ENCODE peak calls at places on chromosomes 12 and 14, in ten cellular contexts. One of them, this sample, is unnamed.
A peak's percentile ranks its signal among the peaks of the same experiment; 100 is the strongest.

GRCh38 chr12:224330-224729 is 10.4 kb upstream of the SLC6A12 start:
- DNase-seq in cardiac muscle cell: no peak
- DNase-seq in RWPE2: no peak
- DNase-seq in neuronal stem cell: no peak
- DNase-seq in body of pancreas: no peak
- DNase-seq in prostate gland: no peak
- DNase-seq in fibroblast of lung: no peak
- DNase-seq in mesenchymal stem cell: no peak
- DNase-seq in right cardiac atrium: no peak
- DNase-seq in H9: peak; percentile 22
- DNase-seq in this sample: no peak

GRCh38 chr14:36510078-36510799 is 9.8 kb downstream of the NKX2-1 start:
- DNase-seq in body of pancreas: no peak
- DNase-seq in fibroblast of lung: no peak
- DNase-seq in neuronal stem cell: no peak
- DNase-seq in prostate gland: no peak
- DNase-seq in RWPE2: no peak
- DNase-seq in cardiac muscle cell: no peak
- DNase-seq in H9: peak; percentile 63
- DNase-seq in mesenchymal stem cell: no peak
- DNase-seq in right cardiac atrium: no peak
- DNase-seq in this sample: no peak

GRCh38 chr14:22252591-22253178 is 336.3 kb downstream of the DAD1 start:
- DNase-seq in cardiac muscle cell: peak; percentile 40
- DNase-seq in RWPE2: no peak
- DNase-seq in prostate gland: no peak
- DNase-seq in fibroblast of lung: no peak
- DNase-seq in neuronal stem cell: no peak
- DNase-seq in H9: no peak
- DNase-seq in right cardiac atrium: no peak
- DNase-seq in body of pancreas: no peak
- DNase-seq in mesenchymal stem cell: peak; percentile 41
- DNase-seq in this sample: no peak

GRCh38 chr14:91929700-91930099 is 17.8 kb downstream of the FBLN5 start:
- DNase-seq in right cardiac atrium: no peak
- DNase-seq in H9: no peak
- DNase-seq in cardiac muscle cell: no peak
- DNase-seq in RWPE2: no peak
- DNase-seq in body of pancreas: no peak
- DNase-seq in fibroblast of lung: peak; percentile 36
- DNase-seq in mesenchymal stem cell: no peak
- DNase-seq in prostate gland: no peak
- DNase-seq in neuronal stem cell: no peak
- DNase-seq in this sample: no peak

GRCh38 chr12:29148065-29148957 is 767 bp upstream of the FAR2 start:
- DNase-seq in cardiac muscle cell: no peak
- DNase-seq in fibroblast of lung: peak; percentile 53
- DNase-seq in neuronal stem cell: no peak
- DNase-seq in RWPE2: no peak
- DNase-seq in right cardiac atrium: peak; percentile 70
- DNase-seq in H9: no peak
- DNase-seq in mesenchymal stem cell: peak; percentile 18
- DNase-seq in prostate gland: no peak
- DNase-seq in body of pancreas: no peak
- DNase-seq in this sample: no peak

GRCh38 chr12:27530157-27530922 is 6.3 kb downstream of the PPFIBP1 start:
- DNase-seq in right cardiac atrium: no peak
- DNase-seq in fibroblast of lung: no peak
- DNase-seq in H9: no peak
- DNase-seq in body of pancreas: peak; percentile 54
- DNase-seq in cardiac muscle cell: no peak
- DNase-seq in mesenchymal stem cell: no peak
- DNase-seq in neuronal stem cell: no peak
- DNase-seq in RWPE2: no peak
- DNase-seq in prostate gland: no peak
- DNase-seq in this sample: no peak

GRCh38 chr12:68963456-68963859 is 30.5 kb upstream of the CPM start:
- DNase-seq in mesenchymal stem cell: no peak
- DNase-seq in right cardiac atrium: no peak
- DNase-seq in fibroblast of lung: no peak
- DNase-seq in neuronal stem cell: no peak
- DNase-seq in H9: no peak
- DNase-seq in prostate gland: no peak
- DNase-seq in RWPE2: no peak
- DNase-seq in body of pancreas: no peak
- DNase-seq in cardiac muscle cell: no peak
- DNase-seq in this sample: no peak

GRCh38 chr12:71269199-71269598 is 111.4 kb upstream of the TSPAN8 start:
- DNase-seq in body of pancreas: no peak
- DNase-seq in fibroblast of lung: no peak
- DNase-seq in cardiac muscle cell: no peak
- DNase-seq in right cardiac atrium: no peak
- DNase-seq in prostate gland: no peak
- DNase-seq in H9: no peak
- DNase-seq in RWPE2: no peak
- DNase-seq in neuronal stem cell: no peak
- DNase-seq in mesenchymal stem cell: no peak
- DNase-seq in this sample: no peak

GRCh38 chr14:99735189-99736135 is 51.4 kb downstream of the CYP46A1 start:
- DNase-seq in body of pancreas: no peak
- DNase-seq in H9: no peak
- DNase-seq in mesenchymal stem cell: no peak
- DNase-seq in RWPE2: peak; percentile 45
- DNase-seq in fibroblast of lung: no peak
- DNase-seq in right cardiac atrium: peak; percentile 66
- DNase-seq in prostate gland: no peak
- DNase-seq in neuronal stem cell: no peak
- DNase-seq in cardiac muscle cell: no peak
- DNase-seq in this sample: no peak

GRCh38 chr12:121026274-121027045 is 10.2 kb upstream of the C12orf43 start:
- DNase-seq in prostate gland: no peak
- DNase-seq in neuronal stem cell: no peak
- DNase-seq in mesenchymal stem cell: no peak
- DNase-seq in fibroblast of lung: no peak
- DNase-seq in cardiac muscle cell: peak; percentile 17
- DNase-seq in H9: no peak
- DNase-seq in right cardiac atrium: no peak
- DNase-seq in RWPE2: no peak
- DNase-seq in body of pancreas: no peak
- DNase-seq in this sample: no peak

GRCh38 chr12:5792350-5792749 is 152.7 kb downstream of the ANO2 start:
- DNase-seq in H9: no peak
- DNase-seq in prostate gland: no peak
- DNase-seq in cardiac muscle cell: no peak
- DNase-seq in body of pancreas: no peak
- DNase-seq in neuronal stem cell: no peak
- DNase-seq in right cardiac atrium: no peak
- DNase-seq in mesenchymal stem cell: no peak
- DNase-seq in fibroblast of lung: no peak
- DNase-seq in RWPE2: no peak
- DNase-seq in this sample: no peak

GRCh38 chr14:69319911-69320310 is 60.0 kb downstream of the GALNT16 start:
- DNase-seq in right cardiac atrium: no peak
- DNase-seq in fibroblast of lung: no peak
- DNase-seq in cardiac muscle cell: no peak
- DNase-seq in H9: no peak
- DNase-seq in body of pancreas: no peak
- DNase-seq in mesenchymal stem cell: no peak
- DNase-seq in RWPE2: no peak
- DNase-seq in prostate gland: no peak
- DNase-seq in neuronal stem cell: no peak
- DNase-seq in this sample: no peak

GRCh38 chr12:53791735-53792326 is 40.1 kb upstream of the CISTR start:
- DNase-seq in RWPE2: no peak
- DNase-seq in H9: peak; percentile 80
- DNase-seq in prostate gland: no peak
- DNase-seq in fibroblast of lung: no peak
- DNase-seq in mesenchymal stem cell: peak; percentile 3
- DNase-seq in neuronal stem cell: no peak
- DNase-seq in body of pancreas: peak; percentile 32
- DNase-seq in right cardiac atrium: no peak
- DNase-seq in cardiac muscle cell: no peak
- DNase-seq in this sample: peak; percentile 9

GRCh38 chr14:54472291-54472690 is 16.5 kb downstream of the GMFB start:
- DNase-seq in prostate gland: no peak
- DNase-seq in neuronal stem cell: no peak
- DNase-seq in RWPE2: no peak
- DNase-seq in cardiac muscle cell: peak; percentile 15
- DNase-seq in right cardiac atrium: no peak
- DNase-seq in fibroblast of lung: no peak
- DNase-seq in body of pancreas: no peak
- DNase-seq in H9: no peak
- DNase-seq in mesenchymal stem cell: no peak
- DNase-seq in this sample: no peak
- H3K9me3 ChIP-seq in prostate gland: no peaks in the 10 kb centered on the region
- H3K9me3 ChIP-seq in neuronal stem cell: peaks cover 4% of the 10 kb centered on the region
- H3K9me3 ChIP-seq in RWPE2: no peaks in the 10 kb centered on the region
- H3K9me3 ChIP-seq in cardiac muscle cell: no peaks in the 10 kb centered on the region
- H3K9me3 ChIP-seq in right cardiac atrium: no peaks in the 10 kb centered on the region
- H3K9me3 ChIP-seq in fibroblast of lung: no peaks in the 10 kb centered on the region
- H3K9me3 ChIP-seq in body of pancreas: no peaks in the 10 kb centered on the region
- H3K9me3 ChIP-seq in H9: no peaks in the 10 kb centered on the region
- H3K9me3 ChIP-seq in mesenchymal stem cell: peaks cover 12% of the 10 kb centered on the region
- H3K9me3 ChIP-seq in this sample: no peaks in the 10 kb centered on the region

GRCh38 chr14:52185178-52185577 is 82.3 kb upstream of the PTGDR start:
- DNase-seq in mesenchymal stem cell: no peak
- DNase-seq in H9: no peak
- DNase-seq in neuronal stem cell: no peak
- DNase-seq in cardiac muscle cell: no peak
- DNase-seq in right cardiac atrium: no peak
- DNase-seq in prostate gland: no peak
- DNase-seq in fibroblast of lung: no peak
- DNase-seq in body of pancreas: no peak
- DNase-seq in RWPE2: no peak
- DNase-seq in this sample: no peak

GRCh38 chr14:52182853-52183252 is 84.6 kb upstream of the PTGDR start:
- DNase-seq in cardiac muscle cell: no peak
- DNase-seq in neuronal stem cell: no peak
- DNase-seq in mesenchymal stem cell: no peak
- DNase-seq in prostate gland: no peak
- DNase-seq in H9: no peak
- DNase-seq in fibroblast of lung: no peak
- DNase-seq in RWPE2: no peak
- DNase-seq in right cardiac atrium: no peak
- DNase-seq in body of pancreas: no peak
- DNase-seq in this sample: no peak

GRCh38 chr14:52175982-52176502 is 91.5 kb upstream of the PTGDR start:
- DNase-seq in right cardiac atrium: no peak
- DNase-seq in body of pancreas: no peak
- DNase-seq in cardiac muscle cell: no peak
- DNase-seq in H9: no peak
- DNase-seq in prostate gland: no peak
- DNase-seq in mesenchymal stem cell: no peak
- DNase-seq in fibroblast of lung: no peak
- DNase-seq in RWPE2: no peak
- DNase-seq in neuronal stem cell: no peak
- DNase-seq in this sample: no peak

GRCh38 chr14:52179151-52179790 is 88.2 kb upstream of the PTGDR start:
- DNase-seq in prostate gland: no peak
- DNase-seq in right cardiac atrium: no peak
- DNase-seq in fibroblast of lung: no peak
- DNase-seq in cardiac muscle cell: no peak
- DNase-seq in RWPE2: no peak
- DNase-seq in H9: no peak
- DNase-seq in body of pancreas: no peak
- DNase-seq in mesenchymal stem cell: no peak
- DNase-seq in neuronal stem cell: no peak
- DNase-seq in this sample: no peak
- H3K9me3 ChIP-seq in prostate gland: no peaks in the 10 kb centered on the region
- H3K9me3 ChIP-seq in right cardiac atrium: no peaks in the 10 kb centered on the region
- H3K9me3 ChIP-seq in fibroblast of lung: no peaks in the 10 kb centered on the region
- H3K9me3 ChIP-seq in cardiac muscle cell: no peaks in the 10 kb centered on the region
- H3K9me3 ChIP-seq in RWPE2: no peaks in the 10 kb centered on the region
- H3K9me3 ChIP-seq in H9: no peaks in the 10 kb centered on the region
- H3K9me3 ChIP-seq in body of pancreas: no peaks in the 10 kb centered on the region
- H3K9me3 ChIP-seq in mesenchymal stem cell: peaks cover 11% of the 10 kb centered on the region
- H3K9me3 ChIP-seq in neuronal stem cell: peaks cover 3% of the 10 kb centered on the region
- H3K9me3 ChIP-seq in this sample: peaks cover 3% of the 10 kb centered on the region

DNA sequence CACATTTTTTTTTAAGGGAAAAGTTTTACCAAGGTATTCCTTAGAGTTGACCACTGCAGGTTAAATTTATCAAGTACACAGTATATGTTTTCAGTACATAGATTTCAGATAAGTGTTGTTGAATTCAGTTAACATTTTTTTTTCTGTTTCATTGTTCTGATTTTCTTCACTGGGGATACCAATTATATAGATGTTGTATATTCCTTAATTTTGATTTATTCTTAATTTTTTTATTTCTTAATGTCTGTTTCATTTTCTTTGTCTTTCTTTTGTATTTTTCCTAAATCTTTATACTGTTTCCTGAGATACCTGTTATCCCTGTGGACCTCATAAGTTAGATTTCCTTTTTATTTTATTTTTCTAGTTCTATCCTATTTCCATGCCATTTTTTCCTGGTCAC is 234.8 kb downstream of the TTC6 start:
- DNase-seq in prostate gland: no peak
- DNase-seq in H9: no peak
- DNase-seq in mesenchymal stem cell: no peak
- DNase-seq in cardiac muscle cell: no peak
- DNase-seq in body of pancreas: no peak
- DNase-seq in right cardiac atrium: no peak
- DNase-seq in RWPE2: no peak
- DNase-seq in fibroblast of lung: no peak
- DNase-seq in neuronal stem cell: no peak
- DNase-seq in this sample: no peak
- H3K9me3 ChIP-seq in prostate gland: no peaks in the 10 kb centered on the region
- H3K9me3 ChIP-seq in H9: no peaks in the 10 kb centered on the region
- H3K9me3 ChIP-seq in mesenchymal stem cell: peaks cover 43% of the 10 kb centered on the region
- H3K9me3 ChIP-seq in cardiac muscle cell: no peaks in the 10 kb centered on the region
- H3K9me3 ChIP-seq in body of pancreas: no peaks in the 10 kb centered on the region
- H3K9me3 ChIP-seq in right cardiac atrium: peaks cover 3% of the 10 kb centered on the region
- H3K9me3 ChIP-seq in RWPE2: peaks cover 19% of the 10 kb centered on the region
- H3K9me3 ChIP-seq in fibroblast of lung: no peaks in the 10 kb centered on the region
- H3K9me3 ChIP-seq in neuronal stem cell: no peaks in the 10 kb centered on the region
- H3K9me3 ChIP-seq in this sample: peaks cover 3% of the 10 kb centered on the region

DNA sequence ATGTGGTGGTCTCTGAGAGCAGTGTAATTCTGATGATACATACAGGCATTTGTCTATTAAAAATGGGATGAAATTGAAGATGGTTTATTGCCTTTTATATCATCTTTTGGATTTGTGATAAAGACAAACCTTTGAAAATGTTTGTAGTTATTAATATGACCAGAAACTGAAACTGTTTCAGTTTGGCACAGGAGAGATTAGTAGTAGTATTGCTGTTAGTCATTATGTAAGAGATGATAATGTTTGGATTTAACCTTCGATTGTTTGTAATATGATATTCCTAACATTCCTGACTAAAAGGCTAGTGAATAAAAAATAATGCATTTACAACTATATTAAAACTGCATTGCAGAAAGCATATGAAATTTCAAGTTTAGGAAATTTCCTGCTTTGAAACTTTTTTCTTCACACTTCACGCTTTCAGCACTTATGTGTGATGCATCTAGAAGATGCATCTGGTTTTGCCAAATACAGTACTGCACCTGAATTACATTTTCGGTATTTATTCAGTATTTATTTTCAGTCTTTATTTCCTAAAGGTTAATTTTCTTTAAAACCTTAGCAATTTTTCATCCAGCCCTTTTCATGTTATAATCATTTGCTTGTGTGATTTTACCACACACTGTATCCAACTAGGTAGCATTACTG is 25.5 kb downstream of the ADIPOR2 start:
- DNase-seq in mesenchymal stem cell: no peak
- DNase-seq in fibroblast of lung: peak; percentile 37
- DNase-seq in prostate gland: no peak
- DNase-seq in cardiac muscle cell: no peak
- DNase-seq in neuronal stem cell: no peak
- DNase-seq in right cardiac atrium: no peak
- DNase-seq in H9: no peak
- DNase-seq in body of pancreas: no peak
- DNase-seq in RWPE2: no peak
- DNase-seq in this sample: no peak
- H3K9me3 ChIP-seq in mesenchymal stem cell: no peaks in the 10 kb centered on the region
- H3K9me3 ChIP-seq in fibroblast of lung: no peaks in the 10 kb centered on the region
- H3K9me3 ChIP-seq in prostate gland: no peaks in the 10 kb centered on the region
- H3K9me3 ChIP-seq in cardiac muscle cell: no peaks in the 10 kb centered on the region
- H3K9me3 ChIP-seq in neuronal stem cell: peaks cover 31% of the 10 kb centered on the region
- H3K9me3 ChIP-seq in right cardiac atrium: no peaks in the 10 kb centered on the region
- H3K9me3 ChIP-seq in H9: no peaks in the 10 kb centered on the region
- H3K9me3 ChIP-seq in body of pancreas: no peaks in the 10 kb centered on the region
- H3K9me3 ChIP-seq in RWPE2: no peaks in the 10 kb centered on the region
- H3K9me3 ChIP-seq in this sample: no peaks in the 10 kb centered on the region